ENCODE peak calls at places on chromosome 6, in eight cellular contexts. Z is HFFc6; T is HCEC 1CT; A is CD8-positive, alpha-beta memory T cell; U is SJCRH30; O is ACHN; E is A549; I is fibroblast of lung. B is an unnamed sample.

GRCh38 chr6:149031545-149032317 is 284.9 kb downstream of the UST start:
- DNase-seq in Z (peak), T (peak), A (no peak), U (no peak), O (peak), E (peak), I (peak), B (peak)

GRCh38 chr6:49142422-49143151 is 320.5 kb downstream of the MMUT start:
- DNase-seq in Z (no peak), T (no peak), A (no peak), U (no peak), O (no peak), E (no peak), I (no peak), B (no peak)

GRCh38 chr6:89073840-89074239 is 6.7 kb upstream of the PNRC1 start:
- DNase-seq in Z (no peak), T (no peak), A (no peak), U (no peak), O (no peak), E (no peak), I (no peak), B (no peak)

GRCh38 chr6:20433321-20433720 is 31.6 kb downstream of the E2F3 start:
- DNase-seq in Z (no peak), T (no peak), A (no peak), U (no peak), O (no peak), E (no peak), I (no peak), B (no peak)

GRCh38 chr6:159438106-159438505 is 254.9 kb downstream of the SOD2 start:
- DNase-seq in Z (no peak), T (no peak), A (no peak), U (no peak), O (no peak), E (no peak), I (no peak), B (no peak)

GRCh38 chr6:44297063-44298038 is 15.8 kb downstream of the AARS2 start:
- DNase-seq in Z (no peak), T (no peak), A (no peak), U (no peak), O (peak), E (no peak), I (no peak), B (peak)

GRCh38 chr6:112044856-112045255 is 9.0 kb upstream of the CCN6 start:
- DNase-seq in Z (peak), T (peak), A (no peak), U (peak), O (no peak), E (no peak), I (no peak), B (peak)

GRCh38 chr6:24126586-24127192 is 674 bp downstream of the NRSN1 start:
- DNase-seq in Z (peak), T (peak), A (no peak), U (peak), O (peak), E (peak), I (peak), B (peak)

GRCh38 chr6:144725731-144726522 is 440.8 kb downstream of the UTRN start:
- DNase-seq in Z (no peak), T (no peak), A (no peak), U (peak), O (no peak), E (no peak), I (no peak), B (no peak)

B was measured in AG08396.